ENCODE peak calls at places on chromosomes 13 and 19, in nine cellular contexts. Q is fibroblast of mammary gland; R is bronchial epithelial cell; T is HFF-Myc; O is colonic mucosa; U is heart right ventricle; X is neuronal stem cell; I is GM23338; C is effector memory CD4-positive, alpha-beta T cell. V is an unnamed sample.

GRCh38 chr13:44755872-44756271 is 179.7 kb upstream of the TSC22D1 start:
- DNase-seq in I (no peak), U (no peak), Q (peak; percentile 82), O (no peak), X (no peak), T (no peak), C (no peak), R (peak; percentile 90), V (no peak)

GRCh38 chr13:19618925-19619324 is 14.5 kb upstream of the MPHOSPH8 start:
- DNase-seq in U (no peak), X (no peak), R (peak; percentile 56), T (no peak), Q (peak; percentile 58), I (peak; percentile 80), C (no peak), O (peak; percentile 30), V (no peak)

GRCh38 chr19:6489278-6490061 is 7.9 kb upstream of the DENND1C start:
- DNase-seq in O (no peak), C (no peak), R (no peak), U (no peak), X (no peak), Q (no peak), T (no peak), I (no peak), V (no peak)

GRCh38 chr19:15428956-15429824 is 10.4 kb upstream of the AKAP8L start:
- DNase-seq in X (no peak), I (no peak), O (no peak), C (no peak), R (no peak), Q (no peak), U (no peak), T (no peak), V (no peak)

GRCh38 chr19:33468361-33469170 is 53.0 kb downstream of the PEPD start:
- DNase-seq in C (no peak), O (no peak), R (no peak), U (no peak), I (no peak), Q (no peak), T (no peak), X (no peak), V (no peak)

GRCh38 chr13:24353736-24354135 is 44.4 kb downstream of the C1QTNF9 start:
- DNase-seq in T (no peak), I (no peak), R (peak; percentile 79), C (no peak), U (no peak), Q (no peak), X (no peak), O (no peak), V (no peak)

GRCh38 chr19:17624314-17624991 is 63.7 kb downstream of the UNC13A start:
- DNase-seq in R (no peak), X (no peak), C (no peak), U (no peak), I (no peak), O (no peak), T (no peak), Q (no peak), V (no peak)

GRCh38 chr19:42423462-42424344 is 3.5 kb downstream of the LIPE start:
- DNase-seq in U (peak; percentile 92), Q (peak; percentile 88), T (no peak), R (peak; percentile 83), I (peak; percentile 99), C (peak; percentile 87), O (peak; percentile 94), X (peak; percentile 93), V (peak; percentile 73)

GRCh38 chr13:43933378-43933777 is 53.7 kb downstream of the LACC1 start:
- DNase-seq in Q (no peak), U (no peak), O (no peak), I (no peak), T (no peak), R (no peak), X (no peak), C (no peak), V (no peak)

GRCh38 chr19:50510700-50511068 is 307 bp downstream of the JOSD2 start:
- DNase-seq in Q (no peak), T (no peak), C (no peak), R (peak; percentile 4), I (peak; percentile 93), X (no peak), U (no peak), O (no peak), V (peak; percentile 18)

DNA sequence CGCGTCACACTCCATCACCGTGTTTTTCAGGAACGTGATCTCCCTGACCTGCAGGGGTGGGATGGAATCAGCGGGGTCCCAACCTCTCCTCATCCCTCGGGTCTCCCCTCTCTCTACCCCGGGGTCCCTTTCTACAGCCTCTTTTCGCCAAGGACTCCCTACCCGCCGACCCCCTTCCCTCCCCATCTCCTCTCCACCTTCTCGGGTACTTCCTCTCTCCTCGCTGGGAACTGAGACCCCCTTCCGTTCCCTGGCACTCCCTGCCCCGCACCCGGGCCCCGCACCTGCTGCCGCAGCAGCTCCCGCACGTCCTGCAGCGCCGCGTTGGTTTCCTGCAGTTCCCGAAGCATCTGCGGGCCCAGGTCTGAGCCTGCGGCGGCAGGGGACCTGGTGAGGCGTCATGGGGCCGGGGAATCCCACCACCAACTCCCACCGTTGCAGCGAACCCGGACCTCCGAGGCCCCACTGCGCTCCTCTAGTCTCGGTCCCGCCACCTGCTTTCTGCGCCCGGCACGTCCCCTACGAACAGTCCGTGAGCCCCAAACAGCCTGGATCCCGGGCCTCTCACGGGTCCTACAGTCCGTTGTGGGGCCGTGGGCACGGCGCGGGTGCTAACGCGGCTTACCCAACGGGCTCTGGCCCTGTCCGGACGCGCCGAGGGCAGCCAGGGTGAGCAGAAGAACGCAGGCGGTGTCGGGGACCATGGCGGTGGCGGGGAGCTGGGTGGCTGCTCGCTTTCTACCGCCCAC is at the start of gene COMP:
- DNase-seq in I (peak; percentile 56), U (no peak), X (no peak), Q (no peak), R (no peak), O (no peak), T (no peak), C (no peak), V (no peak)
- H3K4me3 ChIP-seq in I (peak within 1 kb of the TSS; percentile 67), U (peak within 1 kb of the TSS; percentile 24), X (peak within 1 kb of the TSS; percentile 56), Q (peak within 1 kb of the TSS; percentile 3), R (no peak within 1 kb of the TSS), O (no peak within 1 kb of the TSS), T (no peak within 1 kb of the TSS), C (peak within 1 kb of the TSS; percentile 29), V (peak within 1 kb of the TSS; percentile 40)

GRCh38 chr19:55173186-55173716 is 6.8 kb upstream of the DNAAF3 start:
- DNase-seq in R (no peak), C (no peak), Q (no peak), U (no peak), X (no peak), O (no peak), I (no peak), T (no peak), V (no peak)

GRCh38 chr19:55173717-55174409 is 6.2 kb downstream of the SYT5 start:
- DNase-seq in O (peak; percentile 70), X (peak; percentile 69), T (no peak), I (peak; percentile 93), Q (peak; percentile 81), U (peak; percentile 66), C (no peak), R (peak; percentile 35), V (no peak)

GRCh38 chr19:55174425-55175116 is 5.5 kb downstream of the SYT5 start:
- DNase-seq in Q (no peak), T (no peak), O (no peak), X (no peak), U (no peak), C (no peak), I (no peak), R (no peak), V (no peak)

GRCh38 chr19:55171440-55171839 is 5.0 kb upstream of the DNAAF3 start:
- DNase-seq in T (no peak), I (no peak), R (no peak), C (no peak), O (no peak), Q (no peak), U (no peak), X (no peak), V (no peak)

GRCh38 chr19:55172741-55173140 is 6.3 kb upstream of the DNAAF3 start:
- DNase-seq in T (no peak), Q (peak; percentile 78), O (no peak), C (no peak), X (no peak), U (no peak), I (no peak), R (peak; percentile 56), V (no peak)
- H3K4me3 ChIP-seq in T (peak overlapping the region; percentile 47), Q (peak overlapping the region; percentile 61), O (no peak overlapping the region), C (no peak overlapping the region), X (no peak overlapping the region), U (no peak overlapping the region), I (peak overlapping the region; percentile 85), R (peak overlapping the region; percentile 37), V (peak overlapping the region; percentile 62)

GRCh38 chr13:111187879-111188643 is 73.0 kb downstream of the ARHGEF7 start:
- DNase-seq in X (no peak), R (peak; percentile 74), T (no peak), C (no peak), Q (peak; percentile 52), O (no peak), U (no peak), I (no peak), V (no peak)

GRCh38 chr13:111184685-111185401 is 69.7 kb downstream of the ARHGEF7 start:
- DNase-seq in O (no peak), U (peak; percentile 78), Q (peak; percentile 32), I (no peak), X (no peak), T (no peak), R (no peak), C (peak; percentile 19), V (no peak)

GRCh38 chr13:111183087-111183645 is 68.1 kb downstream of the ARHGEF7 start:
- DNase-seq in R (no peak), O (no peak), T (no peak), Q (no peak), I (no peak), C (no peak), U (no peak), X (no peak), V (no peak)

GRCh38 chr13:111183959-111184684 is 69.0 kb downstream of the ARHGEF7 start:
- DNase-seq in X (no peak), U (no peak), I (no peak), T (no peak), R (no peak), C (no peak), O (no peak), Q (no peak), V (no peak)

DNA sequence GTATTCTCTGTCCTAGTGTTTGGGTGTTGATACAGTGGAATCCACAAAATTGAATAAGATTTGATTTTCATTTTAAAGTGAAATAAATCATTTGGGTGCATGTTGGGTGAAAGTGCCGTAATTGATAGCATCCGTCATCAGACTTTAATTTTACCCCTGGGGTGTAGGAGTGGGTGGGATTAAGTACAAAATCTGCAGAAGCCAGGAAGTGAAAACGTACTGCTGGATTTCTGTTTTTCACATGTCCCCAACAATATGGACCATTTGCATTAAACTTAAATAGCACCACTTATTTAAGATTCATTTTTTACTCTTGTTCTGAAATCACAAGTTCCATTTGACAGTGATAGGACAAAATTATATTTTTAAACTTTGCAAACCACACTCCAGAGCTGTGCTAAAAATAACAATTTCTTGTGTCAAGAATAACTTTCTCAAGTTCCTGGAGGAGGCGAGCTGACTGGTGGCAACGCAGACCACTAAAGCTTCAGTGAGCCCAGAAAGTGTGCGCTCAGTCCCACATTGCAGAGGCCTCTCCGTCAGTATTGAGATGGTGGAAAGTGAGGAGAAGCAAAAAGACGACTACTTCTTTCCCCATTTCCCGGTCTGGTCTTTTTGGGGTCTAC is 71.3 kb downstream of the ARHGEF7 start:
- DNase-seq in C (no peak), I (no peak), T (no peak), X (no peak), U (no peak), R (no peak), Q (no peak), O (no peak), V (no peak)
- H3K4me3 ChIP-seq in C (no peak overlapping the region), I (no peak overlapping the region), T (no peak overlapping the region), X (no peak overlapping the region), U (no peak overlapping the region), R (no peak overlapping the region), Q (no peak overlapping the region), O (no peak overlapping the region), V (no peak overlapping the region)

GRCh38 chr13:46655727-46656180 is 102.8 kb downstream of the LRCH1 start:
- DNase-seq in R (no peak), C (no peak), Q (no peak), T (no peak), I (peak; percentile 59), O (peak; percentile 38), X (peak; percentile 23), U (no peak), V (no peak)
- H3K4me3 ChIP-seq in R (no peak overlapping the region), C (no peak overlapping the region), Q (no peak overlapping the region), T (no peak overlapping the region), I (no peak overlapping the region), O (no peak overlapping the region), X (no peak overlapping the region), U (no peak overlapping the region), V (no peak overlapping the region)